ENCODE peak calls at places on chromosomes 3 and 15, in eight cellular contexts. M is lung; X is PC-3; S is IMR-90; F is cardiac muscle cell; V is ovary; T is colonic mucosa; L is naive thymus-derived CD4-positive, alpha-beta T cell. O is an unnamed sample.

GRCh38 chr3:49707113-49707480 is 12.4 kb downstream of the AMIGO3 start:
- DNase-seq in M (no peak), X (peak; percentile 47), S (peak; percentile 63), F (no peak), V (no peak), T (no peak), L (no peak), O (no peak)

GRCh38 chr15:30033763-30034162 is 49.0 kb upstream of the GOLGA8J start:
- DNase-seq in M (no peak), X (no peak), S (no peak), F (no peak), V (no peak), T (no peak), L (no peak), O (no peak)

GRCh38 chr15:89034305-89034704 is 54.0 kb upstream of the ABHD2 start:
- DNase-seq in M (no peak), X (peak; percentile 60), S (peak; percentile 36), F (peak; percentile 41), V (no peak), T (no peak), L (no peak), O (no peak)

GRCh38 chr3:115275897-115276296 is 128.8 kb upstream of the ZBTB20 start:
- DNase-seq in M (no peak), X (no peak), S (peak; percentile 8), F (peak; percentile 70), V (no peak), T (no peak), L (no peak), O (no peak)

GRCh38 chr3:10869460-10869859 is 53.4 kb downstream of the SLC6A11 start:
- DNase-seq in M (no peak), X (no peak), S (no peak), F (no peak), V (no peak), T (no peak), L (no peak), O (no peak)

GRCh38 chr15:81303241-81304225 is 20.4 kb downstream of the STARD5 start:
- DNase-seq in M (no peak), X (no peak), S (peak; percentile 18), F (peak; percentile 32), V (no peak), T (no peak), L (peak; percentile 67), O (no peak)

GRCh38 chr3:136659253-136659652 is 92.9 kb downstream of the STAG1 start:
- DNase-seq in M (peak; percentile 41), X (no peak), S (peak; percentile 87), F (peak; percentile 78), V (no peak), T (no peak), L (no peak), O (peak; percentile 53)

GRCh38 chr3:134086616-134087015 is 56.9 kb upstream of the SLCO2A1 start:
- DNase-seq in M (peak; percentile 11), X (peak; percentile 47), S (no peak), F (no peak), V (no peak), T (no peak), L (no peak), O (no peak)

GRCh38 chr3:172658344-172659245 is 52.3 kb downstream of the NCEH1 start:
- DNase-seq in M (no peak), X (peak; percentile 85), S (peak; percentile 100), F (peak; percentile 99), V (no peak), T (no peak), L (no peak), O (peak; percentile 23)

GRCh38 chr3:21914451-21914850 is 163.4 kb upstream of the ZNF385D start:
- DNase-seq in M (no peak), X (no peak), S (peak; percentile 4), F (peak; percentile 16), V (no peak), T (no peak), L (no peak), O (no peak)

GRCh38 chr3:102457644-102458043 is 22.8 kb downstream of the ZPLD1 start:
- DNase-seq in M (no peak), X (no peak), S (no peak), F (no peak), V (no peak), T (no peak), L (no peak), O (no peak)

GRCh38 chr3:187208159-187208558 is 10.9 kb downstream of the RTP1 start:
- DNase-seq in M (no peak), X (peak; percentile 93), S (peak; percentile 29), F (peak; percentile 7), V (no peak), T (no peak), L (no peak), O (no peak)

GRCh38 chr3:154122096-154122911 is 1.1 kb downstream of the ARHGEF26 start:
- DNase-seq in M (no peak), X (no peak), S (no peak), F (no peak), V (peak; percentile 53), T (no peak), L (peak; percentile 6), O (peak; percentile 31)

GRCh38 chr3:180594631-180595348 is 7.2 kb upstream of the TTC14 start:
- DNase-seq in M (no peak), X (peak; percentile 75), S (peak; percentile 59), F (peak; percentile 36), V (no peak), T (no peak), L (no peak), O (no peak)

GRCh38 chr15:75203908-75204263 is 2.2 kb downstream of the C15orf39 start:
- DNase-seq in M (no peak), X (no peak), S (no peak), F (no peak), V (no peak), T (no peak), L (no peak), O (no peak)
- H3K4me3 ChIP-seq in M (peak overlapping the region; percentile 85), X (peak overlapping the region; percentile 95), S (no peak overlapping the region), F (no peak overlapping the region), V (peak overlapping the region; percentile 82), T (peak overlapping the region; percentile 88), L (peak overlapping the region; percentile 73), O (no peak overlapping the region)

GRCh38 chr3:182891364-182891763 is 89.0 kb downstream of the DCUN1D1 start:
- DNase-seq in M (no peak), X (no peak), S (no peak), F (no peak), V (no peak), T (no peak), L (no peak), O (no peak)
- H3K36me3 ChIP-seq in M (peaks cover 4% of the 10 kb centered on the region), X (no peaks in the 10 kb centered on the region), S (peaks cover 3% of the 10 kb centered on the region), F (peaks cover 16% of the 10 kb centered on the region), V (no peaks in the 10 kb centered on the region), T (peaks cover 6% of the 10 kb centered on the region), L (peaks cover 10% of the 10 kb centered on the region), O (peaks cover 29% of the 10 kb centered on the region)

DNA sequence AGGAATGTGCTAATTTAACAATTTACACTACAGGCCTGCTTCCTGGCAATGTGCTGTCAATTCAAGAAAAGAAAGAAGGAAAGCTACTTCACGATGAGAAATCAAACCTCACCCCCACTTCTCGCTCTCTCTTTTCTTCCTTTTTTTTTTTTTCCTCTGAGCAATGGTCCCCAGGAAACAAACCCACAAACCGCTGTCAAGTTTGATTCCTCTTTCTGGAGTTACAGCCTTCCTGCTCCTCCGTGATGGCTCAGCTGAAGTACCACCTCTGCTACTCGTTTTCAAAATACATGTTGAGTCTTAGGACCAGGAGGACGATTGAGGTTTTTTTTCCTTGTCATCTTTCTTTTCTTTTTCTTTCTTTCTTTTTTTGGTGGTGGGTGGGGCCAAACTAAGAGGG is 3.4 kb upstream of the TRIM71 start:
- DNase-seq in M (no peak), X (no peak), S (no peak), F (no peak), V (no peak), T (no peak), L (no peak), O (no peak)
- H3K4me3 ChIP-seq in M (no peak overlapping the region), X (no peak overlapping the region), S (no peak overlapping the region), F (no peak overlapping the region), V (no peak overlapping the region), T (no peak overlapping the region), L (no peak overlapping the region), O (no peak overlapping the region)

GRCh38 chr15:84653584-84653909 is 536 bp downstream of the WDR73 start:
- DNase-seq in M (no peak), X (no peak), S (no peak), F (no peak), V (no peak), T (no peak), L (no peak), O (no peak)

GRCh38 chr15:84648539-84648938 is 5.5 kb downstream of the WDR73 start:
- DNase-seq in M (peak; percentile 59), X (no peak), S (no peak), F (peak; percentile 30), V (no peak), T (no peak), L (no peak), O (no peak)

GRCh38 chr15:84647726-84648125 is 6.4 kb downstream of the WDR73 start:
- DNase-seq in M (no peak), X (no peak), S (no peak), F (no peak), V (no peak), T (no peak), L (no peak), O (no peak)

GRCh38 chr15:84645997-84646396 is 8.1 kb downstream of the WDR73 start:
- DNase-seq in M (no peak), X (no peak), S (no peak), F (no peak), V (no peak), T (no peak), L (no peak), O (no peak)

DNA sequence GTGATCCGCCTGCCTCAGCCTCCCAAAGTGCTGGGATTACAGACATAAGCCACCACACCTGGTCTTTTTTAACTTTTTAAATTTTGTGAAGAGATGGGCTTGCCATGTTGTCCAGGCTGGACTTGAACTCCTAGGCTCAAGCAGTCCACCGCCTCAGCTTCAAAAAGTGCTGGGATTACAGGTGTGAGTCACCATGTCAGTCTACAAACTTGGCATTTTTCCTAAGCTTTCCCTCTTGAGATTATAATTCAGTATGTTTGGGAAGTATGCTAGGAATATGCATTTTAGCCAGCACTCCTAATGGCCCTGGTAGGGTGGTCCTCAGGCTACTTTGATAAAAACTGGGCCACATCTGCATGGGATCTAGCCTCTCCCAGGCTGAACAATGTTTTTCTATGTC is 4.4 kb downstream of the WDR73 start:
- DNase-seq in M (no peak), X (peak; percentile 53), S (peak; percentile 31), F (peak; percentile 38), V (no peak), T (no peak), L (no peak), O (no peak)
- H3K36me3 ChIP-seq in M (peaks cover 47% of the 10 kb centered on the region), X (peaks cover 48% of the 10 kb centered on the region), S (peaks cover 45% of the 10 kb centered on the region), F (peaks cover 49% of the 10 kb centered on the region), V (no peaks in the 10 kb centered on the region), T (peaks cover 10% of the 10 kb centered on the region), L (peaks cover 24% of the 10 kb centered on the region), O (peaks cover 37% of the 10 kb centered on the region)

O was measured in SJCRH30.